ENCODE peak calls at places on chromosome 5, in ten cellular contexts. W is mucosa of gallbladder; Z is RPMI8226; O is HCT116; J is GM18507; U is neural crest cell; H is GM12865; L is GM13976; D is Jurkat, Clone E6-1; S is ACHN. B is an unnamed sample.

GRCh38 chr5:59066367-59067163 is 483.7 kb downstream of the RAB3C start:
- DNase-seq in D (no peak), U (no peak), S (no peak), H (no peak), W (no peak), O (no peak), L (no peak), Z (no peak), J (no peak), B (no peak)

GRCh38 chr5:32709789-32710334 is 1.3 kb upstream of the NPR3 start:
- DNase-seq in U (peak; percentile 70), J (peak; percentile 32), W (peak; percentile 73), D (peak; percentile 49), Z (peak; percentile 70), H (peak; percentile 70), O (peak; percentile 53), L (peak; percentile 75), S (peak; percentile 60), B (peak; percentile 31)

GRCh38 chr5:181170996-181171395 is 23.6 kb downstream of the OR2V2 start:
- DNase-seq in S (peak; percentile 88), U (no peak), Z (no peak), H (no peak), D (no peak), W (no peak), L (no peak), O (no peak), J (no peak), B (no peak)

GRCh38 chr5:33824516-33825195 is 67.1 kb downstream of the ADAMTS12 start:
- DNase-seq in O (no peak), W (peak; percentile 11), L (no peak), H (peak; percentile 28), J (no peak), Z (no peak), S (no peak), D (no peak), U (no peak), B (no peak)

GRCh38 chr5:178383919-178384814 is 151.6 kb upstream of the PHYKPL start:
- DNase-seq in H (no peak), Z (no peak), J (no peak), U (no peak), S (no peak), D (no peak), W (no peak), O (no peak), L (no peak), B (no peak)

GRCh38 chr5:151675225-151675955 is 11.3 kb downstream of the SPARC start:
- DNase-seq in O (no peak), S (no peak), L (no peak), W (no peak), U (no peak), D (no peak), Z (no peak), J (no peak), H (peak; percentile 62), B (no peak)

GRCh38 chr5:1502046-1502736 is 21.6 kb downstream of the LPCAT1 start:
- DNase-seq in W (peak; percentile 39), D (peak; percentile 37), U (no peak), L (peak; percentile 84), J (no peak), S (no peak), H (peak; percentile 91), Z (no peak), O (no peak), B (peak; percentile 80)

GRCh38 chr5:123119334-123119986 is 30.4 kb downstream of the PRDM6 start:
- DNase-seq in D (no peak), H (peak; percentile 9), S (no peak), W (no peak), U (no peak), O (peak; percentile 10), Z (no peak), L (no peak), J (no peak), B (peak; percentile 5)

GRCh38 chr5:151825445-151825844 is 53.7 kb downstream of the G3BP1 start:
- DNase-seq in W (peak; percentile 64), J (no peak), L (peak; percentile 41), S (peak; percentile 54), U (peak; percentile 66), D (peak; percentile 30), H (peak; percentile 61), Z (peak; percentile 35), O (peak; percentile 36), B (peak; percentile 50)

GRCh38 chr5:38451372-38451735 is 105.1 kb downstream of the LIFR start:
- DNase-seq in Z (no peak), S (no peak), H (no peak), D (no peak), J (no peak), W (no peak), L (no peak), U (no peak), O (no peak), B (no peak)

B was measured in NAMALWA.